ENCODE peak calls at places on chromosome 12, in six cellular contexts. O is astrocyte; B is stimulated activated CD4-positive, alpha-beta T cell treated with anti-CD3 and anti-CD28 coated beads, TNF-alpha, amount 100 ng/mL, for 24 hours; J is natural killer cell treated with Interleukin-12 subunit alpha and Interleukin-12 subunit beta and Interleukin-15 and Interleukin-18, amount 100 ng/mL, for 72 hours; Q is activated naive CD4-positive, alpha-beta T cell treated with Interleukin-2 at 50 U/mL for 16 hours; V is NCI-H748 treated with DMSO at 0.1 percent for 48 hours. U is an unnamed sample.

GRCh38 chr12:68882251-68882964 is 50.6 kb downstream of the CPM start:
- DNase-seq in B (no peak), V (no peak), J (no peak), Q (no peak), O (no peak), U (no peak)

GRCh38 chr12:89236748-89237428 is 115.4 kb downstream of the DUSP6 start:
- DNase-seq in Q (no peak), V (no peak), O (peak), J (no peak), B (no peak), U (no peak)

GRCh38 chr12:27549801-27550652 is 26.0 kb downstream of the PPFIBP1 start:
- DNase-seq in J (peak), V (no peak), O (peak), Q (no peak), B (no peak), U (peak)

GRCh38 chr12:47795121-47795813 is 22.2 kb downstream of the SLC48A1 start:
- DNase-seq in O (no peak), Q (no peak), V (no peak), J (no peak), B (no peak), U (no peak)

GRCh38 chr12:102433304-102433703 is 47.1 kb downstream of the IGF1 start:
- DNase-seq in Q (no peak), O (no peak), V (no peak), J (no peak), B (no peak), U (no peak)

GRCh38 chr12:4164591-4165558 is 108.7 kb upstream of the CCND2 start:
- DNase-seq in Q (peak), B (peak), V (no peak), J (peak), O (peak), U (peak)

GRCh38 chr12:56333197-56333678 is 562 bp downstream of the PAN2 start:
- DNase-seq in O (no peak), Q (no peak), B (no peak), J (no peak), V (no peak), U (no peak)

GRCh38 chr12:80241576-80242273 is 142.4 kb downstream of the OTOGL start:
- DNase-seq in Q (no peak), O (peak), B (no peak), V (no peak), J (no peak), U (no peak)

GRCh38 chr12:96434107-96434506 is 33.9 kb upstream of the CDK17 start:
- DNase-seq in V (no peak), B (peak), Q (peak), O (peak), J (peak), U (no peak)

GRCh38 chr12:46959484-46959883 is 119.9 kb upstream of the PCED1B start:
- DNase-seq in B (no peak), O (peak), J (no peak), V (no peak), Q (no peak), U (no peak)

GRCh38 chr12:53543539-53543938 is 36.3 kb upstream of the NPFF start:
- DNase-seq in Q (peak), J (no peak), V (peak), B (peak), O (peak), U (peak)

GRCh38 chr12:101884174-101884573 is 6.8 kb downstream of the DRAM1 start:
- DNase-seq in O (no peak), V (no peak), J (no peak), Q (no peak), B (no peak), U (no peak)

GRCh38 chr12:62299617-62300016 is 39.4 kb downstream of the USP15 start:
- DNase-seq in V (no peak), O (no peak), Q (no peak), B (no peak), J (no peak), U (no peak)

GRCh38 chr12:12467701-12468218 is 94.9 kb downstream of the DUSP16 start:
- DNase-seq in O (peak), B (peak), Q (peak), V (no peak), J (no peak), U (peak)

GRCh38 chr12:51814311-51815088 is 34.0 kb downstream of the FIGNL2 start:
- DNase-seq in Q (peak), B (peak), J (peak), O (peak), V (peak), U (peak)

GRCh38 chr12:121295123-121295745 is 1.3 kb downstream of the CAMKK2 start:
- DNase-seq in B (no peak), Q (peak), O (no peak), J (no peak), V (no peak), U (no peak)

GRCh38 chr12:1797991-1798733 is 22.2 kb upstream of the LRTM2 start:
- DNase-seq in V (no peak), O (no peak), J (no peak), Q (no peak), B (no peak), U (peak)

GRCh38 chr12:108727868-108728735 is 3.2 kb downstream of the CORO1C start:
- DNase-seq in Q (no peak), V (no peak), B (no peak), O (peak), J (no peak), U (no peak)

GRCh38 chr12:55703288-55703687 is 4.4 kb downstream of the ITGA7 start:
- DNase-seq in Q (no peak), O (no peak), J (no peak), V (no peak), B (no peak), U (no peak)

GRCh38 chr12:20985399-20985798 is 145.6 kb upstream of the SLCO1B1 start:
- DNase-seq in O (no peak), V (no peak), B (no peak), Q (no peak), J (no peak), U (no peak)

GRCh38 chr12:75437564-75437963 is 43.0 kb upstream of the GLIPR1 start:
- DNase-seq in V (no peak), J (no peak), Q (no peak), B (no peak), O (peak), U (no peak)

GRCh38 chr12:107169200-107169599 is 75.9 kb upstream of the CRY1 start:
- DNase-seq in Q (no peak), V (no peak), J (no peak), B (no peak), O (no peak), U (no peak)

GRCh38 chr12:33480366-33480765 is 40.7 kb upstream of the SYT10 start:
- DNase-seq in V (no peak), J (no peak), B (no peak), O (no peak), Q (no peak), U (no peak)

GRCh38 chr12:89971880-89972279 is 263.2 kb upstream of the ATP2B1 start:
- DNase-seq in B (no peak), J (no peak), V (no peak), Q (no peak), O (peak), U (no peak)

GRCh38 chr12:27542628-27543027 is 18.6 kb downstream of the PPFIBP1 start:
- DNase-seq in Q (no peak), O (peak), V (no peak), B (no peak), J (no peak), U (no peak)

GRCh38 chr12:127619869-127620769 is 646.9 kb upstream of the TMEM132C start:
- DNase-seq in O (no peak), V (peak), B (no peak), J (no peak), Q (no peak), U (no peak)

GRCh38 chr12:110421701-110422100 is 18.2 kb upstream of the ANAPC7 start:
- DNase-seq in Q (no peak), B (no peak), V (no peak), O (no peak), J (no peak), U (no peak)

GRCh38 chr12:119326341-119326740 is 8.2 kb upstream of the CCDC60 start:
- DNase-seq in O (no peak), V (no peak), J (no peak), B (no peak), Q (no peak), U (no peak)

GRCh38 chr12:32669584-32669983 is 9.5 kb upstream of the DNM1L start:
- DNase-seq in B (no peak), O (no peak), Q (no peak), V (no peak), J (no peak), U (no peak)

GRCh38 chr12:132797820-132798570 is 30.7 kb downstream of the GOLGA3 start:
- DNase-seq in V (no peak), Q (no peak), O (no peak), J (no peak), B (no peak), U (no peak)

GRCh38 chr12:53204351-53204750 is 2.7 kb downstream of the ITGB7 start:
- DNase-seq in Q (no peak), V (no peak), B (no peak), J (no peak), O (no peak), U (no peak)

GRCh38 chr12:66623455-66623854 is 55.4 kb downstream of the GRIP1 start:
- DNase-seq in J (no peak), Q (no peak), O (no peak), B (no peak), V (no peak), U (no peak)

GRCh38 chr12:4027412-4027811 is 154.2 kb upstream of the PARP11 start:
- DNase-seq in J (peak), B (peak), V (no peak), Q (peak), O (no peak), U (peak)

GRCh38 chr12:23084236-23084995 is 459.4 kb downstream of the ETNK1 start:
- DNase-seq in J (no peak), B (no peak), V (peak), Q (no peak), O (peak), U (no peak)

GRCh38 chr12:116597886-116598285 is 38.7 kb downstream of the MAP1LC3B2 start:
- DNase-seq in V (no peak), O (no peak), Q (no peak), J (no peak), B (no peak), U (no peak)

GRCh38 chr12:31959701-31960391 is 631 bp downstream of the RESF1 start:
- DNase-seq in Q (peak), O (peak), B (peak), J (no peak), V (peak), U (peak)

GRCh38 chr12:10505620-10506019 is at the start of gene EIF2S3B:
- DNase-seq in J (no peak), B (no peak), V (no peak), O (no peak), Q (no peak), U (peak)

U was measured in lower lobe of right lung.